ENCODE peak calls at places on chromosomes 4 and X, in five cellular contexts. C, T, K, V and S are unnamed samples.
A peak's percentile ranks its signal among the peaks of the same experiment; 100 is the strongest.

GRCh38 chrX:42151808-42152207 is 228.5 kb upstream of the CASK start:
- DNase-seq in T (no peak), V (no peak), K (no peak), C (no peak), S (no peak)

GRCh38 chrX:154980330-154981115 is 42.0 kb downstream of the F8 start:
- DNase-seq in T (peak; percentile 78), C (peak; percentile 54), K (peak; percentile 57), V (peak; percentile 48), S (peak; percentile 68)

GRCh38 chr4:87919951-87920350 is 55.6 kb upstream of the SPP1 start:
- DNase-seq in V (no peak), T (no peak), C (no peak), K (no peak), S (no peak)

GRCh38 chr4:184408021-184408710 is 66.2 kb downstream of the IRF2 start:
- DNase-seq in V (no peak), T (no peak), C (no peak), K (no peak), S (no peak)

GRCh38 chr4:186621959-186622553 is 66.7 kb upstream of the MTNR1A start:
- DNase-seq in C (no peak), V (no peak), K (no peak), T (no peak), S (no peak)

GRCh38 chrX:47623540-47624027 is 3.9 kb upstream of the SYN1 start:
- DNase-seq in T (peak; percentile 90), C (peak; percentile 29), V (peak; percentile 66), K (peak; percentile 47), S (no peak)

GRCh38 chr4:26424143-26424542 is 66.1 kb downstream of the CCKAR start:
- DNase-seq in C (no peak), V (no peak), K (no peak), T (no peak), S (no peak)

GRCh38 chr4:158722917-158723793 is at the start of gene PPID:
- DNase-seq in T (peak; percentile 92), C (peak; percentile 77), V (peak; percentile 67), K (peak; percentile 87), S (peak; percentile 49)

DNA sequence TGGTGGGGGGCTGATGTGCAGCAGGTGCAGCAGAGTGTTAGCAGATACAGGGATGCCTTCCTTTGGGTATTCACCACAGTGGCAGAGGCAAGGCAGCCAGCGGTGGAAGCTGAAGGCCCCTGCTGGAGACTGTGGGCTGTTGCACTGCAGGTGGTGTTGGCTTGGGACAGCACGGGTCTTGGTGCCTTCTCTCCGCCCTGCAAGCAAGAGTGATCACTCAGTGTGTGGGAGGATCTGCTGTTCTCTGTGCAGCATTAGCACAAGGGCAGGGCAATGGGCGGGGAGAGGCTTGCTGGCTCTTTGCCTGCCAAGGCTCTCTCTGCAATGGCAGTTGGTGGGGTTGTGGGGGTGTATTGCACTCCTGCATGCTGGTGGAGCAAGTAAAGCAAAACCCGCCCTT is 821.0 kb upstream of the GRIA3 start:
- DNase-seq in C (no peak), K (no peak), V (no peak), T (peak; percentile 18), S (no peak)
- TF ChIP-seq JUNB in C (no peak), K (no peak), V (no peak), T (no peak), S (no peak)

DNA sequence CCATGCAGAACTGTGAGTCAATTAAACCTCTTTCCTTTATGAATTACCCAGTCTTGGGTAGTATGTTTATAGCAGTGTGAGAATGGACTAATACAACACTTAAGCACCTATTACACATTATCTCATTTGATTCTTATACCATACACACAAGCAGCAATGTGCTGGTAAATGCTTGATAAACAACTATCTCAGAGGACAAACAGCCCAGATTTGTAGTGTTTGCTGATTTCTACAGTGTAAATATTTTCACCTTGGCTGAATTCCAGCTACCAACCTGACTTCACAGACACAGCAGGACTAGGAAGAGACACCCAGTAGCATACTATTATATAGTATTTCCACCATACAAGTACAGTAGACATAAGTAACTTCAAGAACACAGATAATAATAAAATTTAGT is 406.5 kb upstream of the CNKSR2 start:
- DNase-seq in K (no peak), C (peak; percentile 1), T (no peak), V (no peak), S (no peak)
- TF ChIP-seq JUNB in K (no peak), C (no peak), T (no peak), V (no peak), S (no peak)

GRCh38 chrX:11138498-11139390 is 27.6 kb downstream of the HCCS start:
- DNase-seq in K (no peak), C (no peak), V (no peak), T (no peak), S (no peak)

GRCh38 chrX:11135483-11136185 is 24.5 kb downstream of the HCCS start:
- DNase-seq in K (no peak), C (no peak), V (no peak), T (no peak), S (no peak)

DNA sequence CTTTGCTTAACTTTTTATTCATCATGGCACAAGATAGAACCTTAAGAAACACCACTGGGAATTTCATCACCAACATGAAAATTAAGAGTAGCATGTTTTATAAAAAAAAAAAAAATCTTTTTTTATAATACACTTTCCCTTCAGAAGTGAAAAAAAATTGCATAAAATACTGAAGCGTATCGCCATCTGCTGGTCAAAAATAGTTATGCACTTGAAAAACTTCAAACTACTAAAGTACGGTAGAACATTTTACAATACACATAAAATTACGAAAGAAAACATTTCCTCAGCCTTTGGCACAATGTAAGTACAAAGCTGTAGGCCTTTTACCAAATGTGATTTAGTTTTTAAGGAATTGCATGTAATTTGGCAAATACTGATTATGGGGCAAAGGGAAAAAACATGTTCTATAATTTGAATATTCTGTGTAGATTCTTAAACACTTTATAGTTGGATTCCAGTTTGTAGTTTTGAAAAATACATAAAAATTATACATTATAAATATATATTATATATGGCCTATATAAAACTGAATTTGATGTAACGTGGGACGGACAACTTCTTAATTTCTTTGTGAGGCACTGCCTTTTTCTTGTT is 26.5 kb downstream of the HCCS start:
- DNase-seq in T (peak; percentile 25), V (no peak), C (peak; percentile 1), K (no peak), S (no peak)
- TF ChIP-seq JUNB in T (no peak), V (no peak), C (no peak), K (no peak), S (no peak)

GRCh38 chr4:38314663-38315062 is 349.3 kb upstream of the KLF3 start:
- DNase-seq in T (no peak), K (no peak), V (no peak), C (peak; percentile 18), S (no peak)
- TF ChIP-seq JUNB in T (no peak), K (no peak), V (no peak), C (no peak), S (no peak)

GRCh38 chr4:110636677-110637407 is 14.0 kb upstream of the PITX2 start:
- DNase-seq in K (no peak), C (no peak), V (peak; percentile 56), T (peak; percentile 83), S (no peak)
- TF ChIP-seq JUNB in K (no peak), C (no peak), V (no peak), T (no peak), S (no peak)

DNA sequence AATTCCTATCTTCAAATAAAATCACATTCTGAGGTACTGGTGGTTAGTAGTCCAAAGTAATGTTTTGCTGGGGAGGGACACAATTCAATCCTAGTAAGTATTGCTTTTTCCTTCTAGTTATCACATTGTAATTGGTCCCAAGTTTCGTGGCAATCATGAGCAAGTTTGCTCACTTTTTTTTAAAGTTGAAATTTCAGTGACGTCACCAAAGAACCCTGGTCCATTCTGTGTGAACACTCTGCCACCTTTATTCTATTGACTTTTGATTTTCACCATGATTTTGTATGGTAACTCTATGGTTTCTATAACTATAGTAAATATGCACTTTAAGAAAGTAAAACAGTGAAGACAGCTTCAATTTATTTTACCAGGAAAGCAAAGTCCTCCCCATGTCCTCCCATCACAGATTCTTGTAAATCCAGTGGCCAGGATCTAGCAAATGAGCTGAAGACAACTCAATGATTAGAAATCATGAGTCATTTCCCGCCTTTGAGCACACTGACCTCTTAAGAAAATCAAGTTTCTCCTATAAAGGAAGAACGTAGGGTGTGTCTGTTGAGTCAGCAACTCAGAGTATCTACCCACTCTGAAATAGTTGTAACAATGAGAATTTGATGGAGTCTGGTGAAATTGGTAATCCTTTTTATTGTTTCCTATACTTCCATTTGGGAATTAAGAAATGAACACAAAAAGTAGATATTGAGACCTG is 1306.6 kb upstream of the PABPC4L start:
- DNase-seq in K (no peak), T (no peak), V (peak; percentile 1), C (no peak), S (no peak)
- TF ChIP-seq JUNB in K (no peak), T (no peak), V (no peak), C (no peak), S (no peak)

DNA sequence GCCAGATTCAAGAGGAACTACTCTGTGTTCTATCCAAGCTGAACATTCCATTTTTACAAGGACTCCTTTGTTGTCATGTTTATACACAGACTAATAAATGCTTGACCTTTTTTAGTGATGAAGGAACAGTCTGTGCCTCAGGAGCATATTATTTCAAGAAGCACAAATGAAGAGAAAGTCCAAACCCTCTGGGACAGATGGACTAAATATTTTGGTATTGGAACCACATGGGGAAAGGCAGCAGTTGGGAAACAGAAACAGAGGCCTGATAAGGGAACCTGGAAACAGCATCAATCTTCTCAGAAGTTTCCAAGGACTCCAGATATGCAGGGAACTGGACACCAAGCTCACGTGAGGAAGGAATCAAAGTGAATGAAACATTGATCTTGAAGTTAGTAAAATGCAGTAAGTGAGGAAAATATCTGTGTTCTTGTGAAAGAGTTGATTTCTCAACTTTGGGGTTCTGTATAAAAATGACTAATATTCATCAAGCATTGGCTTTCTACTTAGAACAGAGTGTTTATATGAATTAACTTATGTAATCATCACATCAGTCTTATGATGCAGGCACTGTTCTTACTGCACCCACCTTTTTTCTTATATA is 149.0 kb upstream of the JADE1 start:
- DNase-seq in K (no peak), T (no peak), C (no peak), V (no peak), S (no peak)
- TF ChIP-seq JUNB in K (no peak), T (no peak), C (no peak), V (no peak), S (no peak)